ENCODE peak calls at places on chromosomes 13 and 19, in seven cellular contexts. Y, C, I, P, S, A and W are unnamed samples.

GRCh38 chr13:29771247-29771646 is 79.2 kb downstream of the UBL3 start:
- DNase-seq in P (no peak), C (no peak), Y (peak), S (no peak), A (no peak), I (no peak), W (no peak)

GRCh38 chr13:26017196-26017921 is 34.5 kb downstream of the SHISA2 start:
- DNase-seq in S (peak), I (no peak), C (no peak), Y (peak), A (no peak), P (peak), W (no peak)

GRCh38 chr13:53612200-53612599 is 583.6 kb downstream of the OLFM4 start:
- DNase-seq in Y (no peak), S (no peak), P (no peak), C (no peak), I (no peak), A (no peak), W (no peak)

GRCh38 chr13:86002921-86003488 is 203.8 kb upstream of the SLITRK6 start:
- DNase-seq in Y (no peak), A (no peak), S (no peak), C (no peak), P (no peak), I (no peak), W (peak)

GRCh38 chr19:3606690-3607289 is at the start of gene TBXA2R:
- DNase-seq in Y (peak), A (peak), P (peak), C (peak), I (peak), S (peak), W (peak)

GRCh38 chr13:64154514-64154913 is 2738.9 kb upstream of the PCDH20 start:
- DNase-seq in A (no peak), S (no peak), C (no peak), Y (peak), P (no peak), I (no peak), W (no peak)

GRCh38 chr19:16342002-16342715 is 17.5 kb downstream of the KLF2 start:
- DNase-seq in Y (peak), I (no peak), A (no peak), P (no peak), S (peak), C (no peak), W (no peak)

GRCh38 chr13:84567848-84568247 is 685.6 kb upstream of the SLITRK1 start:
- DNase-seq in Y (no peak), S (no peak), C (no peak), I (no peak), A (no peak), P (no peak), W (no peak)

GRCh38 chr13:37136633-37137032 is 31.2 kb upstream of the CSNK1A1L start:
- DNase-seq in Y (no peak), C (no peak), A (no peak), S (no peak), P (no peak), I (no peak), W (no peak)

GRCh38 chr13:112113355-112113754 is 46.4 kb downstream of the SOX1 start:
- DNase-seq in I (no peak), C (no peak), P (no peak), S (no peak), Y (no peak), A (no peak), W (no peak)

GRCh38 chr19:14091885-14092462 is 1.4 kb upstream of the SAMD1 start:
- DNase-seq in I (no peak), S (no peak), P (no peak), Y (no peak), A (no peak), C (no peak), W (no peak)

GRCh38 chr13:104530741-104531140 is 1464.5 kb upstream of the SLC10A2 start:
- DNase-seq in Y (no peak), S (no peak), I (no peak), A (no peak), P (no peak), C (no peak), W (no peak)

GRCh38 chr13:35514801-35515502 is 38.5 kb upstream of the MAB21L1 start:
- DNase-seq in S (no peak), A (no peak), C (no peak), Y (no peak), I (no peak), P (no peak), W (no peak)

GRCh38 chr13:94483970-94484369 is 4.5 kb upstream of the DCT start:
- DNase-seq in P (no peak), C (no peak), Y (no peak), I (no peak), A (no peak), S (peak), W (no peak)

GRCh38 chr13:94479559-94480095 is at the start of gene DCT:
- DNase-seq in S (no peak), I (no peak), A (no peak), C (no peak), Y (no peak), P (no peak), W (no peak)

GRCh38 chr13:94481966-94482365 is 2.5 kb upstream of the DCT start:
- DNase-seq in I (no peak), P (no peak), S (peak), C (no peak), A (no peak), Y (peak), W (no peak)

GRCh38 chr13:94478913-94479312 is 569 bp downstream of the DCT start:
- DNase-seq in C (no peak), I (no peak), S (no peak), P (no peak), A (no peak), Y (no peak), W (no peak)

DNA sequence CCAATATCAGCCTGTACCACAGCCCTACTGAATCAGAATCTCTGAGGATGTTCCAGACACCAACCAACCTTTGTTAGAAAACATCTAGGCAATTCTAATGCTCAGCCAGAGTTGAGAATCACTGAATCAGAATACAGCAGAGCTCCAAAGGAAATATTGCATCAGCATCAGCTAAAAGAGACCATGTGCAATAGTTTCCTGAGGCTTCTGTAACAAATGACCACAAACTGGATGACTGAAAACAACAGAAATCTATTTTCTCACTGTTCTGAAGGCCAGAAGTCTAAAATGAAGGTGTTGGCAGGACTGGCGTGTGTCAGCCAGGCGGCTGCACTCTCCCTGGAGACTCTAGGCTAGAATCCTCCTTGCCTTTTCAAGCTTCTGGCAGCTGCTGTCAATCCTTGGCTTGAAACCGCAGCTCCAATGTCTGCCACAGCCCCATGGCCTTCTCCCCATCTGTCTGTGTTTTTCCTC is 1.2 kb upstream of the DCT start:
- DNase-seq in A (no peak), Y (peak), C (no peak), I (no peak), S (peak), P (no peak), W (no peak)
- TF ChIP-seq CTCF in A (no peak), Y (no peak), C (no peak), I (no peak), S (no peak), P (no peak), W (no peak)

GRCh38 chr19:18731562-18732008 is 48.1 kb downstream of the CRTC1 start:
- DNase-seq in I (no peak), S (no peak), P (no peak), Y (peak), C (no peak), A (no peak), W (no peak)
- TF ChIP-seq CTCF in I (no peak), S (no peak), P (no peak), Y (no peak), C (no peak), A (no peak), W (no peak)

GRCh38 chr19:30406220-30406944 is 34.2 kb downstream of the ZNF536 start:
- DNase-seq in A (peak), P (no peak), Y (no peak), I (no peak), S (peak), C (peak), W (peak)
- TF ChIP-seq CTCF in A (no peak), P (no peak), Y (no peak), I (peak), S (peak), C (peak), W (peak)

GRCh38 chr13:91032104-91032503 is 315.4 kb upstream of the MIR17HG start:
- DNase-seq in A (no peak), S (no peak), Y (no peak), C (no peak), I (no peak), P (no peak), W (no peak)

GRCh38 chr13:91036886-91037285 is 310.6 kb upstream of the MIR17HG start:
- DNase-seq in P (no peak), A (no peak), S (no peak), C (no peak), Y (no peak), I (no peak), W (no peak)

GRCh38 chr13:91031508-91031907 is 316.0 kb upstream of the MIR17HG start:
- DNase-seq in A (no peak), P (no peak), Y (no peak), C (no peak), S (no peak), I (no peak), W (no peak)
- TF ChIP-seq CTCF in A (no peak), P (no peak), Y (no peak), C (peak), S (no peak), I (no peak), W (no peak)

GRCh38 chr19:52345162-52345561 is 9.1 kb downstream of the ZNF610 start:
- DNase-seq in C (no peak), S (no peak), Y (no peak), A (no peak), P (no peak), I (no peak), W (no peak)

DNA sequence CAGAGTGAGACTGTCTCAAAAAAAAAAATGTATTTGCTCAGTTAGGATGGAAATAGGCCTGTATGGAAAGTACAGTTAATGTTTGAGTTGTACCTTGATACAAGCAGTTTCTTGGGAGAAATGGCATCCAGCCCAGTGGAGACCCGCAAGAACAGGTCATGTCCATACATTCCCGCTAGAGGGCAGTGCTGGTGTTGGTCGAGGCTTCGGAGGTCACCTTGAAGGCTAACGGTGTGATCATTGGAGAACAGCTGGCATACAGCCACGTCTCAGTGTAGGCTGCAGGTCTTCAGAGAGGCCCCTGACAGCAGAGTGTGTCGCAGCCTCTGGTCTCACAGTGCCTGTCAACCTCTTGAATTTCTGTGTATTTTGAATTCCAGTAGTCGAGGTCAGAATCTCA is 7.5 kb downstream of the ZNF610 start:
- DNase-seq in P (no peak), C (peak), S (peak), Y (peak), A (no peak), I (peak), W (peak)
- TF ChIP-seq CTCF in P (peak), C (peak), S (peak), Y (peak), A (no peak), I (peak), W (peak)

DNA sequence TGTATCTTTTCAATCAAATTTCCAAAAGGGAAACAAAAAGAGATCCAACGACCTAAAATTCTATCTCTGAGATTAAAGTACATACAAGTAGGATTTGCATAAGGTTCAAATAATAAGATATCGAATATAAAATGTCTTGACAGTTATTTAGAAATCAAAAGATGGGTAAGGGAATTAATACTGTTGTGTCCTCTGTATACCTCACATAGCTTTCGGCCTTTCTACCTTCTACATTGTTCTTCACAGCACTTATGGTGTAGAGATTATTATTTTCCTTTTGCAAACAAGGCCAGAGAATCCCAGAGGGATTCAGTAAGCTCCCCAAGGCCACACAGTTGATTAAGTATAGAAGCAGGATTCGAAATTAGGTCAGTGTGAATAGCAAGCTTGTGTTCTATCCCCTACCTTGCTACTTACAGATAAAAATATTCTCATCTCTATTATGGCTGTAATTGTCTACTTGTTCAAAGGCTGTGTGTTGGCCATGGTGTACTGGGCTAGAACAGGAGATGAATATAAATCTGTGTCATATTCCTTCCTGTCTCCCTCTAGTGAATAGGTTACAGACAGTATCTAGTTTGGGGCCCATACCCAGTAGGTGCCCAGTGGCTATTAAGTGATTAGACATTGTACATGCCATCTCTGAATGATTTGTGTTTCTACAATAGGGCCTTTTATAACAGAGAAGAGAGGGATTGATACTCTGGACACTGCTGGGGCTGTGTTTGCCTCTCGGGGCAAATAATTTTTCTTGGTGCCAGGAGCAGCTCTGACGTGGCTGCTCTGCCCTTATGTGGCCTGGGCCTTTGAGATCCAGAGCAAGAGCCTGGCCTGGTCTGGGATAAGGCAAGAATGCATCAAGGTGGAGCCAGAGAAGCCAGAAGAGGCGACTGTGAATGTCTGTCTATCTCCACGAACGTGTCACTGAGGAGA is 403.3 kb downstream of the SPRY2 start:
- DNase-seq in C (no peak), S (no peak), Y (no peak), A (no peak), I (no peak), P (no peak), W (no peak)
- TF ChIP-seq CTCF in C (no peak), S (no peak), Y (no peak), A (no peak), I (no peak), P (no peak), W (no peak)